ENCODE peak calls at places on chromosomes 6 and 20, in eight cellular contexts. W is MM.1S, M is spleen, Q is psoas muscle, R is stomach, O is cardiac muscle cell, H is transverse colon, G is HepG2. Z is an unnamed sample. For H3K4me1, the result is how much of the 10 kb centered on the place peaks cover.

GRCh38 chr20:43536817-43537440 is 21.9 kb upstream of the SGK2 start:
- DNase-seq in O (no peak), G (peak), W (no peak), R (no peak), M (no peak), H (no peak), Q (no peak), Z (no peak)

GRCh38 chr6:21396313-21396712 is 197.2 kb upstream of the SOX4 start:
- DNase-seq in H (no peak), W (no peak), M (no peak), R (no peak), Q (no peak), G (no peak), O (peak), Z (no peak)

GRCh38 chr20:10225439-10226080 is 6.9 kb downstream of the SNAP25 start:
- DNase-seq in M (no peak), R (no peak), O (peak), Q (no peak), H (no peak), W (peak), G (peak), Z (no peak)

GRCh38 chr6:151430886-151431285 is 21.0 kb downstream of the RMND1 start:
- DNase-seq in M (no peak), O (no peak), R (no peak), W (no peak), G (peak), Q (no peak), H (no peak), Z (no peak)

GRCh38 chr6:21800948-21801438 is 207.4 kb downstream of the SOX4 start:
- DNase-seq in W (no peak), R (no peak), M (no peak), G (peak), O (no peak), Q (no peak), H (no peak), Z (no peak)

GRCh38 chr6:168217880-168218537 is 101.6 kb downstream of the DACT2 start:
- DNase-seq in Q (no peak), H (no peak), M (no peak), W (no peak), G (no peak), O (peak), R (no peak), Z (no peak)

GRCh38 chr20:35015863-35016193 is 60.2 kb downstream of the MYH7B start:
- DNase-seq in O (no peak), M (no peak), Q (no peak), W (no peak), H (no peak), R (no peak), G (no peak), Z (no peak)

GRCh38 chr20:33183292-33183691 is 15.3 kb downstream of the BPIFA2 start:
- DNase-seq in H (no peak), O (no peak), R (no peak), M (no peak), Q (no peak), W (no peak), G (no peak), Z (no peak)

GRCh38 chr6:54194067-54194466 is 82.8 kb downstream of the MLIP start:
- DNase-seq in R (no peak), G (no peak), W (no peak), Q (no peak), H (no peak), O (peak), M (no peak), Z (no peak)

GRCh38 chr6:40950986-40951730 is 87.9 kb downstream of the UNC5CL start:
- DNase-seq in G (no peak), O (no peak), R (no peak), Q (no peak), W (no peak), H (no peak), M (no peak), Z (no peak)

GRCh38 chr20:37907677-37908397 is 4.9 kb downstream of the VSTM2L start:
- DNase-seq in H (no peak), M (no peak), O (peak), R (no peak), Q (no peak), W (no peak), G (no peak), Z (no peak)

GRCh38 chr6:125868252-125868651 is 77.5 kb downstream of the NCOA7 start:
- DNase-seq in R (no peak), O (no peak), M (no peak), G (no peak), Q (no peak), W (no peak), H (no peak), Z (no peak)

GRCh38 chr6:142843344-142843743 is 101.6 kb downstream of the HIVEP2 start:
- DNase-seq in Q (no peak), M (no peak), G (no peak), O (no peak), H (no peak), W (no peak), R (no peak), Z (no peak)

GRCh38 chr6:27059621-27060425 is 187.7 kb upstream of the PRSS16 start:
- DNase-seq in R (no peak), O (no peak), M (no peak), H (peak), Q (no peak), G (peak), W (no peak), Z (no peak)

GRCh38 chr20:39876974-39877615 is 811.9 kb downstream of the MAFB start:
- DNase-seq in Q (no peak), R (no peak), H (no peak), O (no peak), W (no peak), G (no peak), M (no peak), Z (no peak)

GRCh38 chr20:51680067-51680749 is 88.0 kb downstream of the ATP9A start:
- DNase-seq in G (no peak), H (no peak), R (no peak), W (no peak), Q (no peak), O (no peak), M (no peak), Z (no peak)

GRCh38 chr6:24481449-24481848 is 7.9 kb downstream of the GPLD1 start:
- DNase-seq in R (no peak), O (peak), W (no peak), M (no peak), H (no peak), G (no peak), Q (no peak), Z (no peak)

GRCh38 chr6:67629268-67629667 is 1005.8 kb upstream of the ADGRB3 start:
- DNase-seq in M (no peak), R (no peak), Q (no peak), O (peak), W (no peak), H (no peak), G (no peak), Z (no peak)

GRCh38 chr20:38645980-38646858 is 44.6 kb downstream of the ARHGAP40 start:
- DNase-seq in M (peak), G (peak), Q (peak), W (peak), H (peak), O (peak), R (peak), Z (peak)

GRCh38 chr20:25315418-25316210 is 67.7 kb downstream of the PYGB start:
- DNase-seq in W (no peak), Q (no peak), G (no peak), R (peak), H (peak), M (peak), O (no peak), Z (no peak)

GRCh38 chr6:5553767-5554166 is 292.5 kb downstream of the FARS2 start:
- DNase-seq in Q (no peak), G (no peak), O (no peak), M (no peak), W (no peak), H (no peak), R (no peak), Z (no peak)

GRCh38 chr20:17531537-17532025 is 402 bp upstream of the BFSP1 start:
- DNase-seq in W (no peak), O (no peak), G (no peak), R (no peak), M (no peak), Q (no peak), H (no peak), Z (no peak)

GRCh38 chr6:41683460-41684310 is 45.4 kb downstream of the MDFI start:
- DNase-seq in W (peak), Q (peak), G (peak), H (peak), O (peak), R (peak), M (peak), Z (peak)

GRCh38 chr20:56974499-56975250 is 291.8 kb downstream of the BMP7 start:
- DNase-seq in W (peak), H (peak), O (peak), R (peak), G (peak), Q (no peak), M (no peak), Z (no peak)

GRCh38 chr20:17525650-17526049 is 5.5 kb downstream of the BFSP1 start:
- DNase-seq in W (peak), Q (no peak), M (no peak), G (peak), H (no peak), O (peak), R (peak), Z (peak)

GRCh38 chr6:24899647-24900325 is 36.0 kb downstream of the RIPOR2 start:
- DNase-seq in W (no peak), H (no peak), G (no peak), M (no peak), R (no peak), Q (no peak), O (peak), Z (no peak)

GRCh38 chr20:47607208-47607613 is 105.5 kb downstream of the NCOA3 start:
- DNase-seq in R (no peak), W (no peak), O (peak), G (no peak), H (no peak), M (no peak), Q (no peak), Z (no peak)

GRCh38 chr6:64777941-64778785 is 928.9 kb downstream of the EYS start:
- DNase-seq in Q (no peak), O (peak), W (no peak), M (no peak), G (no peak), H (no peak), R (no peak), Z (no peak)

GRCh38 chr6:76771076-76771634 is 692.1 kb downstream of the HTR1B start:
- DNase-seq in W (no peak), M (no peak), Q (no peak), O (peak), H (no peak), R (peak), G (no peak), Z (no peak)

GRCh38 chr6:138509371-138509770 is 10.1 kb upstream of the NHSL1 start:
- DNase-seq in O (peak), R (peak), Q (no peak), G (peak), H (peak), M (no peak), W (peak), Z (no peak)

GRCh38 chr6:52610745-52611355 is 34.0 kb upstream of the TRAM2 start:
- DNase-seq in W (no peak), Q (no peak), G (peak), R (no peak), M (no peak), O (peak), H (no peak), Z (no peak)

GRCh38 chr6:26344658-26345057 is 20.3 kb upstream of the BTN3A2 start:
- DNase-seq in O (no peak), W (no peak), M (no peak), Q (no peak), R (no peak), G (no peak), H (no peak), Z (no peak)

GRCh38 chr6:165848099-165848461 is 185.0 kb upstream of the PDE10A start:
- DNase-seq in R (no peak), W (no peak), G (no peak), O (no peak), H (no peak), Q (no peak), M (no peak), Z (no peak)

GRCh38 chr6:37794825-37795224 is 24.7 kb upstream of the ZFAND3 start:
- DNase-seq in G (no peak), Q (peak), R (no peak), H (no peak), O (no peak), W (no peak), M (no peak), Z (no peak)

GRCh38 chr6:105137388-105137787 is 42.4 kb downstream of the POPDC3 start:
- DNase-seq in H (no peak), G (no peak), R (no peak), O (peak), W (no peak), M (no peak), Q (peak), Z (no peak)

GRCh38 chr20:47663354-47664067 is 121.8 kb downstream of the SULF2 start:
- DNase-seq in M (peak), G (peak), O (peak), H (peak), R (peak), Q (peak), W (peak), Z (peak)

GRCh38 chr6:46933751-46934150 is 12.0 kb upstream of the ADGRF5 start:
- DNase-seq in G (no peak), H (no peak), O (no peak), M (no peak), R (no peak), W (no peak), Q (no peak), Z (no peak)
- H3K4me3 ChIP-seq in G (no peak), H (no peak), O (no peak), M (no peak), R (no peak), W (no peak), Q (no peak), Z (no peak)

GRCh38 chr6:162704001-162704400 is 23.6 kb downstream of the PRKN start:
- DNase-seq in R (no peak), Q (no peak), O (no peak), G (no peak), M (no peak), W (no peak), H (no peak), Z (no peak)

GRCh38 chr6:162698440-162698839 is 29.1 kb downstream of the PRKN start:
- DNase-seq in Q (no peak), M (no peak), W (no peak), H (no peak), O (no peak), R (no peak), G (no peak), Z (no peak)

GRCh38 chr6:162701551-162701950 is 26.0 kb downstream of the PRKN start:
- DNase-seq in H (no peak), Q (no peak), W (no peak), O (no peak), M (no peak), R (no peak), G (no peak), Z (no peak)

GRCh38 chr6:162698004-162698403 is 29.6 kb downstream of the PRKN start:
- DNase-seq in Q (no peak), O (no peak), M (no peak), H (no peak), R (no peak), W (no peak), G (no peak), Z (no peak)

DNA sequence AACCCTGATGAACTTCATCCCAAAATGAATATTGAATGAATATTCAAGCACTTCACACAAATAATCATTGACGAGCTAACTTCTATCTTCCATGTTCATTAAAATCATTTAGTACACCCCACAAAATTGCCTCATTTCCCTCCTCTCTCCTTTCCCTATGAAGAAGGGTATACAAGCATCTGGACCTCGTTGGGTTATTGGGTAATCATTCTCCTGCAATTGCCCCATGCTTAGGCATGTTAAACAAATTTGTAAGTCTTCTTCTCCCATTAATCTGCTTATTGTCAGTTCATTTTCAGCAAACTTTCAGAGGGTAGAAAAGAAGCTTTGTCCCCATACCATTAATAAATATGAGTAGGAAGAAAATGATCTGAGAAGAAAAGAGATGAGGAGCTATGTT is 27.6 kb downstream of the PRKN start:
- DNase-seq in Q (no peak), H (no peak), W (no peak), G (no peak), O (no peak), R (no peak), M (no peak), Z (no peak)
- H3K4me1 ChIP-seq in Q (under half), H (under half), W (under half), G (under half), O (under half), R (under half), M (under half), Z (under half)

GRCh38 chr6:130148181-130148580 is 74.6 kb downstream of the SAMD3 start:
- DNase-seq in G (no peak), Q (no peak), O (no peak), R (no peak), M (no peak), W (no peak), H (no peak), Z (no peak)
- TF ChIP-seq CTCF in G (peak), Q (no peak), O (peak), R (no peak), M (no peak), W (peak), H (no peak), Z (no peak)

GRCh38 chr6:128478230-128479047 is 42.0 kb downstream of the PTPRK start:
- DNase-seq in R (no peak), O (no peak), W (peak), M (no peak), G (no peak), Q (no peak), H (peak), Z (no peak)
- H3K4me3 ChIP-seq in R (peak), O (no peak), W (peak), M (no peak), G (no peak), Q (peak), H (no peak), Z (no peak)

DNA sequence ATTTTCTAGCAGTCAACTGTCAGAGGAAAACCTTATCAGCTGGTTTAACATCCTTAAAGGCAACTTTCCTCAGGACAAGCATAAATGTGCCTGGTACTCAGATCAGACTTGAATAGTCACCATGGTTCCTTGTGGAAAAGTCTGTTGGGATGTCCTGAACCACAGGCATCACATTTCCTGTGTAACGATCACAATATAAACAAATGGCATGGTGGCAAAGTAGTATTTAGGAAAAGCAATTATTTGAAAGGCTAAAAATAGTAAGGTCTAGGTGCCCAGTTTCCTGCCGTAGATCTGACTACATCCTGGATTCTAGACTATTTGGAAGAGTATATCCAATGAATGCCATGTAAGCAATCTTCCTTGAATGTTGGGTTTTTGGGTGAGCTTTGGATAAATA is 271.9 kb upstream of the AGPAT4 start:
- DNase-seq in M (no peak), R (no peak), W (no peak), G (no peak), Q (no peak), H (no peak), O (no peak), Z (no peak)
- H3K4me1 ChIP-seq in M (under half), R (under half), W (under half), G (under half), Q (under half), H (under half), O (under half), Z (under half)

GRCh38 chr6:13927203-13927602 is 2.5 kb downstream of the RNF182 start:
- DNase-seq in W (no peak), G (no peak), O (no peak), Q (no peak), R (no peak), H (no peak), M (no peak), Z (no peak)
- TF ChIP-seq CTCF in W (no peak), G (no peak), O (no peak), Q (no peak), R (no peak), H (no peak), M (no peak), Z (no peak)

Z was measured in lung.